ENCODE peak calls at places on chromosomes 12 and 14, in ten cellular contexts. A is activated CD8-positive, alpha-beta memory T cell treated with anti-CD3 and anti-CD28 coated beads, Interleukin-2, amount 10 ng/mL, durations not matched to agents 7 days and 5 days; O is activated CD8-positive, alpha-beta T cell treated with anti-CD3 and anti-CD28 coated beads, Interleukin-2, amount 10 ng/mL, durations not matched to agents 7 days and 5 days; X is K562; C is stimulated activated naive CD8-positive, alpha-beta T cell treated with anti-CD3 and anti-CD28 coated beads, Interleukin-15, amount 100 ng/mL, for 72 hours; P is naive thymus-derived CD8-positive, alpha-beta T cell; B is natural killer cell; F is HCT116; S is left ventricle myocardium superior; Q is gastroesophageal sphincter. K is an unnamed sample.

GRCh38 chr12:12505544-12506501 is 56.8 kb downstream of the DUSP16 start:
- ATAC-seq in O (peak), P (no peak), Q (peak), C (peak), S (peak), B (no peak), F (no peak), X (peak), A (peak), K (peak)

GRCh38 chr14:56741325-56741724 is 69.0 kb downstream of the OTX2 start:
- ATAC-seq in P (no peak), B (no peak), S (no peak), O (no peak), Q (no peak), C (no peak), A (no peak), F (no peak), X (no peak), K (no peak)

GRCh38 chr12:47102845-47103666 is 23.3 kb upstream of the AMIGO2 start:
- ATAC-seq in S (no peak), B (no peak), A (no peak), X (no peak), C (no peak), O (no peak), F (no peak), Q (no peak), P (no peak), K (no peak)

GRCh38 chr14:67395086-67395875 is 16.7 kb downstream of the PLEK2 start:
- ATAC-seq in A (no peak), X (peak), O (no peak), S (no peak), C (no peak), Q (no peak), P (no peak), B (no peak), F (no peak), K (no peak)

GRCh38 chr12:104672501-104673265 is 215.9 kb downstream of the CHST11 start:
- ATAC-seq in S (peak), X (no peak), F (peak), P (no peak), B (no peak), C (no peak), A (no peak), Q (no peak), O (no peak), K (no peak)

GRCh38 chr14:105490318-105490571 is 801 bp upstream of the TEDC1 start:
- ATAC-seq in A (peak), S (no peak), C (peak), P (peak), F (peak), Q (peak), X (no peak), B (no peak), O (no peak), K (peak)

GRCh38 chr12:89251326-89252237 is 100.7 kb downstream of the DUSP6 start:
- ATAC-seq in A (no peak), O (no peak), Q (peak), X (peak), S (no peak), F (no peak), C (peak), P (no peak), B (no peak), K (no peak)

GRCh38 chr12:32476446-32476845 is 77.1 kb downstream of the FGD4 start:
- ATAC-seq in B (no peak), Q (no peak), P (no peak), X (no peak), F (no peak), S (peak), O (no peak), C (no peak), A (no peak), K (no peak)

GRCh38 chr12:64737539-64737938 is 21.7 kb downstream of the GNS start:
- ATAC-seq in P (no peak), Q (no peak), F (no peak), S (no peak), B (no peak), C (peak), O (peak), X (peak), A (peak), K (no peak)

GRCh38 chr14:90487031-90487430 is 90.2 kb downstream of the CALM1 start:
- ATAC-seq in A (no peak), P (no peak), X (no peak), O (no peak), B (no peak), Q (no peak), C (no peak), F (no peak), S (peak), K (no peak)

GRCh38 chr14:53510281-53510912 is 357.3 kb upstream of the DDHD1 start:
- ATAC-seq in P (no peak), Q (no peak), A (no peak), F (no peak), S (no peak), X (no peak), O (no peak), C (no peak), B (no peak), K (no peak)

GRCh38 chr12:6182279-6182898 is 17.8 kb upstream of the CD9 start:
- ATAC-seq in Q (peak), A (no peak), O (no peak), P (no peak), F (no peak), S (peak), X (no peak), C (no peak), B (no peak), K (no peak)

GRCh38 chr12:93848453-93849120 is 171.4 kb downstream of the CRADD start:
- ATAC-seq in P (no peak), Q (peak), O (peak), C (no peak), F (no peak), B (peak), S (peak), A (peak), X (peak), K (peak)

GRCh38 chr12:130873825-130874224 is 2.0 kb downstream of the RAN start:
- ATAC-seq in X (no peak), O (no peak), S (no peak), A (no peak), F (no peak), Q (no peak), P (no peak), B (no peak), C (no peak), K (no peak)

GRCh38 chr12:55705802-55706402 is 1.8 kb downstream of the ITGA7 start:
- ATAC-seq in C (peak), A (no peak), P (no peak), X (peak), Q (no peak), F (peak), O (no peak), B (no peak), S (no peak), K (no peak)

GRCh38 chr12:27331299-27331926 is 1.2 kb upstream of the BMAL2 start:
- ATAC-seq in O (peak), S (no peak), C (peak), A (peak), P (no peak), B (no peak), F (peak), X (peak), Q (peak), K (peak)

GRCh38 chr14:82125963-82126362 is 592.3 kb upstream of the SEL1L start:
- ATAC-seq in P (no peak), B (no peak), S (no peak), Q (no peak), X (no peak), A (no peak), O (no peak), F (no peak), C (no peak), K (no peak)

GRCh38 chr14:61749264-61749663 is 13.0 kb upstream of the SNAPC1 start:
- ATAC-seq in S (peak), X (peak), P (no peak), F (no peak), O (no peak), Q (no peak), B (no peak), A (no peak), C (no peak), K (no peak)

GRCh38 chr14:105069887-105070759 is 4.9 kb upstream of the GPR132 start:
- ATAC-seq in P (no peak), C (peak), X (peak), O (no peak), Q (no peak), S (peak), A (peak), F (no peak), B (no peak), K (peak)

GRCh38 chr14:74784634-74785033 is 21.5 kb downstream of the YLPM1 start:
- ATAC-seq in A (no peak), C (no peak), Q (no peak), B (no peak), S (peak), X (no peak), O (peak), F (no peak), P (peak), K (no peak)

GRCh38 chr12:128662106-128662505 is 161.7 kb downstream of the SLC15A4 start:
- ATAC-seq in X (no peak), A (no peak), B (no peak), O (no peak), P (no peak), S (no peak), C (no peak), F (no peak), Q (no peak), K (no peak)

GRCh38 chr14:100092832-100093231 is 27.6 kb downstream of the EVL start:
- ATAC-seq in F (no peak), Q (no peak), C (peak), A (no peak), P (no peak), O (no peak), S (no peak), B (no peak), X (no peak), K (no peak)

GRCh38 chr14:58152569-58152857 is 500 bp upstream of the ARMH4 start:
- ATAC-seq in S (peak), O (peak), X (peak), F (no peak), C (peak), B (peak), A (no peak), P (no peak), Q (no peak), K (no peak)

GRCh38 chr12:119417440-119417839 is 82.9 kb downstream of the CCDC60 start:
- ATAC-seq in A (no peak), S (no peak), O (no peak), F (no peak), P (no peak), X (no peak), B (no peak), Q (no peak), C (no peak), K (no peak)

GRCh38 chr14:99239661-99240092 is 32.3 kb downstream of the BCL11B start:
- ATAC-seq in X (no peak), Q (no peak), O (no peak), B (no peak), A (no peak), S (no peak), F (peak), P (no peak), C (no peak), K (no peak)

GRCh38 chr14:88228519-88229236 is 94.4 kb downstream of the KCNK10 start:
- ATAC-seq in P (no peak), O (no peak), X (no peak), A (no peak), Q (no peak), B (no peak), S (no peak), C (peak), F (no peak), K (no peak)

GRCh38 chr14:95432152-95433093 is 84.0 kb downstream of the SYNE3 start:
- ATAC-seq in P (no peak), O (no peak), F (peak), S (peak), A (no peak), X (peak), C (no peak), B (no peak), Q (peak), K (no peak)

GRCh38 chr12:57149309-57149900 is 2.0 kb upstream of the LRP1-AS start:
- ATAC-seq in O (no peak), B (no peak), S (peak), F (no peak), P (no peak), Q (peak), X (no peak), A (no peak), C (no peak), K (no peak)

GRCh38 chr14:58048219-58048618 is 103.8 kb downstream of the ARMH4 start:
- ATAC-seq in P (no peak), S (peak), C (no peak), X (no peak), Q (no peak), A (no peak), B (no peak), F (no peak), O (no peak), K (no peak)

GRCh38 chr12:89863968-89864367 is 155.3 kb upstream of the ATP2B1 start:
- ATAC-seq in F (no peak), X (no peak), C (peak), O (peak), B (peak), P (peak), A (peak), Q (no peak), S (peak), K (peak)

GRCh38 chr14:72546359-72547035 is 347.4 kb downstream of the DPF3 start:
- ATAC-seq in S (peak), C (no peak), Q (no peak), O (no peak), F (no peak), B (no peak), P (no peak), A (no peak), X (no peak), K (no peak)

GRCh38 chr14:20978687-20979086 is 11.1 kb upstream of the METTL17 start:
- ATAC-seq in Q (no peak), A (no peak), X (no peak), B (no peak), C (no peak), S (no peak), O (no peak), P (no peak), F (no peak), K (no peak)

K was measured in stimulated activated memory B cell treated with anti-CD40 and anti-IgM and Interleukin-4, amounts not matched to agents 10 μg/mL and 1 μg/mL and 100 μg/mL, for 72 hours.